ENCODE peak calls at places on chromosomes 7 and 10, in eight cellular contexts. A is GM03348; R is activated CD4-positive, alpha-beta T cell treated with anti-CD3 and anti-CD28 coated beads, Interleukin-2, amount 10 ng/mL, durations not matched to agents 24 days and 14 days; H is aorta; C is stimulated activated CD4-positive, alpha-beta T cell treated with anti-CD3 and anti-CD28 coated beads, TNF-alpha, amount 100 ng/mL, for 48 hours; Z is CD4-positive, alpha-beta T cell; I is T47D; P is fibroblast of the conjunctiva. Q is an unnamed sample.

GRCh38 chr10:79105818-79106217 is 37.1 kb downstream of the ZMIZ1 start:
- DNase-seq in A (no peak), R (no peak), H (no peak), C (no peak), Z (no peak), I (no peak), P (no peak), Q (no peak)

GRCh38 chr10:122733450-122733849 is 33.8 kb upstream of the C10orf120 start:
- DNase-seq in A (no peak), R (no peak), H (no peak), C (no peak), Z (no peak), I (no peak), P (no peak), Q (no peak)

GRCh38 chr7:2033586-2034135 is 199.1 kb downstream of the MAD1L1 start:
- DNase-seq in A (no peak), R (no peak), H (no peak), C (no peak), Z (no peak), I (no peak), P (no peak), Q (no peak)

GRCh38 chr7:21967500-21968099 is 21.9 kb upstream of the CDCA7L start:
- DNase-seq in A (no peak), R (peak), H (no peak), C (no peak), Z (peak), I (peak), P (no peak), Q (no peak)

GRCh38 chr10:12993595-12993994 is 7.9 kb downstream of the CCDC3 start:
- DNase-seq in A (no peak), R (no peak), H (no peak), C (no peak), Z (no peak), I (no peak), P (no peak), Q (no peak)

GRCh38 chr7:74061840-74062539 is 21.6 kb upstream of the LIMK1 start:
- DNase-seq in A (peak), R (peak), H (peak), C (peak), Z (peak), I (peak), P (peak), Q (no peak)

GRCh38 chr10:87635498-87636312 is 24.0 kb upstream of the PAPSS2 start:
- DNase-seq in A (peak), R (peak), H (no peak), C (peak), Z (no peak), I (peak), P (peak), Q (no peak)

GRCh38 chr7:137879357-137880158 is 32.8 kb upstream of the DGKI start:
- DNase-seq in A (peak), R (no peak), H (no peak), C (no peak), Z (no peak), I (no peak), P (no peak), Q (no peak)

GRCh38 chr7:90973146-90973545 is 291.1 kb upstream of the FZD1 start:
- DNase-seq in A (peak), R (no peak), H (no peak), C (no peak), Z (no peak), I (no peak), P (no peak), Q (no peak)

GRCh38 chr10:23001901-23002516 is 74.2 kb downstream of the ARMC3 start:
- DNase-seq in A (no peak), R (no peak), H (no peak), C (no peak), Z (no peak), I (no peak), P (no peak), Q (no peak)

Q was measured in LNCaP clone FGC.